ENCODE peak calls at places on chromosomes 12 and 14, in nine cellular contexts. K is A549, F is cardiac muscle cell, E is left ventricle myocardium superior, S is iPS-NIHi11, P is mucosa of gallbladder, Y is AG10803, G is M059J, C is type B pancreatic cell. R is an unnamed sample.

GRCh38 chr14:21704340-21704737 is 30.7 kb upstream of the OR4E1 start:
- DNase-seq in K (no peak), F (no peak), E (no peak), S (no peak), P (no peak), Y (no peak), G (no peak), C (no peak), R (no peak)

GRCh38 chr14:95765016-95765415 is 51.1 kb upstream of the TCL1A start:
- DNase-seq in K (no peak), F (no peak), E (no peak), S (no peak), P (no peak), Y (no peak), G (no peak), C (no peak), R (no peak)

GRCh38 chr12:91127751-91128150 is 16.5 kb upstream of the LUM start:
- DNase-seq in K (peak), F (no peak), E (no peak), S (no peak), P (no peak), Y (peak), G (peak), C (no peak), R (no peak)

GRCh38 chr14:93232159-93232558 is 25.1 kb downstream of the UBR7 start:
- DNase-seq in K (no peak), F (no peak), E (no peak), S (peak), P (no peak), Y (no peak), G (no peak), C (no peak), R (no peak)

GRCh38 chr14:95140060-95140858 is 17.1 kb downstream of the DICER1 start:
- DNase-seq in K (no peak), F (no peak), E (no peak), S (no peak), P (no peak), Y (peak), G (no peak), C (no peak), R (no peak)

GRCh38 chr12:30187426-30187825 is 403.7 kb upstream of the TMTC1 start:
- DNase-seq in K (no peak), F (no peak), E (no peak), S (no peak), P (no peak), Y (no peak), G (no peak), C (no peak), R (no peak)

GRCh38 chr12:39723831-39724230 is 104.2 kb upstream of the ABCD2 start:
- DNase-seq in K (peak), F (no peak), E (no peak), S (no peak), P (no peak), Y (peak), G (peak), C (no peak), R (no peak)

GRCh38 chr14:32727827-32728226 is 210.9 kb upstream of the NPAS3 start:
- DNase-seq in K (no peak), F (no peak), E (no peak), S (no peak), P (no peak), Y (no peak), G (no peak), C (no peak), R (no peak)

GRCh38 chr12:563250-563781 is 99.9 kb downstream of the NINJ2 start:
- DNase-seq in K (no peak), F (no peak), E (no peak), S (no peak), P (no peak), Y (peak), G (no peak), C (no peak), R (no peak)

GRCh38 chr14:104210548-104211195 is 72.3 kb downstream of the KIF26A start:
- DNase-seq in K (no peak), F (no peak), E (peak), S (no peak), P (no peak), Y (no peak), G (no peak), C (no peak), R (no peak)

GRCh38 chr12:6778571-6779550 is 6.5 kb downstream of the LAG3 start:
- DNase-seq in K (peak), F (peak), E (peak), S (peak), P (peak), Y (peak), G (peak), C (peak), R (peak)

GRCh38 chr12:121767525-121768016 is 25.9 kb downstream of the RHOF start:
- DNase-seq in K (no peak), F (no peak), E (peak), S (no peak), P (no peak), Y (peak), G (peak), C (no peak), R (no peak)

GRCh38 chr14:69473271-69473670 is 11.3 kb upstream of the PLEKHD1 start:
- DNase-seq in K (no peak), F (no peak), E (no peak), S (peak), P (no peak), Y (no peak), G (no peak), C (no peak), R (no peak)

GRCh38 chr12:105474672-105475071 is 144.2 kb downstream of the C12orf75 start:
- DNase-seq in K (no peak), F (no peak), E (no peak), S (no peak), P (no peak), Y (peak), G (peak), C (no peak), R (no peak)

GRCh38 chr12:27472604-27473003 is 26.1 kb downstream of the SMCO2 start:
- DNase-seq in K (no peak), F (no peak), E (no peak), S (no peak), P (no peak), Y (no peak), G (no peak), C (no peak), R (no peak)

GRCh38 chr12:102120886-102121285 is 903 bp downstream of the PARPBP start:
- DNase-seq in K (peak), F (no peak), E (no peak), S (peak), P (no peak), Y (peak), G (peak), C (no peak), R (no peak)

GRCh38 chr14:90409209-90409730 is 12.4 kb downstream of the CALM1 start:
- DNase-seq in K (peak), F (no peak), E (peak), S (no peak), P (peak), Y (peak), G (peak), C (no peak), R (peak)

GRCh38 chr12:95397566-95397965 is 76.4 kb upstream of the METAP2 start:
- DNase-seq in K (no peak), F (no peak), E (no peak), S (no peak), P (no peak), Y (no peak), G (no peak), C (no peak), R (no peak)

GRCh38 chr12:89709994-89710872 is 1.6 kb upstream of the ATP2B1 start:
- DNase-seq in K (no peak), F (no peak), E (peak), S (peak), P (peak), Y (peak), G (peak), C (peak), R (peak)

GRCh38 chr12:49984476-49984890 is 11.7 kb downstream of the AQP6 start:
- DNase-seq in K (no peak), F (no peak), E (no peak), S (no peak), P (no peak), Y (no peak), G (no peak), C (no peak), R (no peak)

GRCh38 chr12:95815635-95816212 is 25.2 kb upstream of the NTN4 start:
- DNase-seq in K (peak), F (no peak), E (no peak), S (peak), P (no peak), Y (peak), G (peak), C (no peak), R (no peak)

GRCh38 chr14:55599250-55599879 is 19.4 kb downstream of the KTN1 start:
- DNase-seq in K (peak), F (no peak), E (peak), S (no peak), P (no peak), Y (no peak), G (no peak), C (no peak), R (no peak)

GRCh38 chr14:95692109-95692508 is 5.9 kb downstream of the TCL1B start:
- DNase-seq in K (no peak), F (no peak), E (no peak), S (no peak), P (no peak), Y (no peak), G (no peak), C (no peak), R (no peak)

GRCh38 chr12:94595152-94595551 is 55.2 kb downstream of the TMCC3 start:
- DNase-seq in K (no peak), F (no peak), E (no peak), S (no peak), P (no peak), Y (peak), G (peak), C (no peak), R (no peak)

GRCh38 chr14:68124885-68125731 is 305.5 kb downstream of the RAD51B start:
- DNase-seq in K (peak), F (no peak), E (no peak), S (no peak), P (no peak), Y (peak), G (peak), C (no peak), R (no peak)

GRCh38 chr12:52199294-52199920 is 7.6 kb upstream of the KRT80 start:
- DNase-seq in K (no peak), F (no peak), E (peak), S (no peak), P (no peak), Y (no peak), G (no peak), C (no peak), R (no peak)

GRCh38 chr14:81474156-81474492 is 59.5 kb downstream of the SEL1L start:
- DNase-seq in K (no peak), F (no peak), E (no peak), S (no peak), P (no peak), Y (no peak), G (no peak), C (no peak), R (no peak)

R was measured in ureter.